ENCODE peak calls at places on chromosomes 7 and 10, in five cellular contexts. I is Peyer's patch, T is upper lobe of left lung, A is erythroblast, C is NB4. J is an unnamed sample.

GRCh38 chr10:47296941-47297340 is 3.1 kb upstream of the GDF10 start:
- DNase-seq in I (no peak), T (no peak), A (no peak), C (no peak), J (no peak)

GRCh38 chr10:79052311-79053080 is 16.3 kb upstream of the ZMIZ1 start:
- DNase-seq in I (peak), T (no peak), A (peak), C (no peak), J (no peak)

GRCh38 chr10:132646443-132647097 is 109.0 kb downstream of the INPP5A start:
- DNase-seq in I (peak), T (no peak), A (no peak), C (no peak), J (no peak)

GRCh38 chr10:9875353-9875752 is 1142.3 kb upstream of the CELF2 start:
- DNase-seq in I (no peak), T (no peak), A (no peak), C (no peak), J (no peak)

GRCh38 chr7:44867073-44867990 is 18.0 kb downstream of the PURB start:
- DNase-seq in I (no peak), T (no peak), A (peak), C (peak), J (peak)

GRCh38 chr10:122186822-122187810 is 84.0 kb upstream of the BTBD16 start:
- DNase-seq in I (no peak), T (no peak), A (no peak), C (peak), J (no peak)

GRCh38 chr10:30384791-30385201 is 35.7 kb upstream of the MTPAP start:
- DNase-seq in I (no peak), T (no peak), A (peak), C (peak), J (no peak)

GRCh38 chr7:114048386-114049235 is 129.8 kb upstream of the PPP1R3A start:
- DNase-seq in I (no peak), T (no peak), A (no peak), C (peak), J (peak)

GRCh38 chr10:61994404-61995031 is 93.0 kb downstream of the ARID5B start:
- DNase-seq in I (no peak), T (no peak), A (no peak), C (no peak), J (no peak)

GRCh38 chr7:26532490-26532889 is 240.8 kb downstream of the SNX10 start:
- DNase-seq in I (no peak), T (no peak), A (no peak), C (no peak), J (no peak)

GRCh38 chr10:102455893-102456471 is 4.6 kb upstream of the C10orf95 start:
- DNase-seq in I (no peak), T (no peak), A (peak), C (peak), J (no peak)

GRCh38 chr7:97959046-97959445 is 30.9 kb downstream of the OCM2 start:
- DNase-seq in I (no peak), T (peak), A (no peak), C (no peak), J (no peak)

GRCh38 chr10:33302188-33302829 is 32.2 kb downstream of the NRP1 start:
- DNase-seq in I (no peak), T (no peak), A (no peak), C (no peak), J (no peak)

GRCh38 chr10:8331387-8331786 is 276.9 kb downstream of the GATA3 start:
- DNase-seq in I (no peak), T (no peak), A (no peak), C (no peak), J (no peak)

GRCh38 chr7:150439926-150440325 is 10.5 kb upstream of the GIMAP8 start:
- DNase-seq in I (no peak), T (no peak), A (no peak), C (no peak), J (no peak)

GRCh38 chr10:52437205-52437646 is 123.1 kb downstream of the DKK1 start:
- DNase-seq in I (no peak), T (no peak), A (no peak), C (no peak), J (no peak)

GRCh38 chr10:103612462-103613365 is 119.2 kb downstream of the NEURL1 start:
- DNase-seq in I (no peak), T (no peak), A (no peak), C (no peak), J (peak)

GRCh38 chr10:34172936-34173533 is 642.1 kb downstream of the PARD3 start:
- DNase-seq in I (no peak), T (no peak), A (no peak), C (peak), J (no peak)

GRCh38 chr7:158264881-158265742 is 322.5 kb downstream of the PTPRN2 start:
- DNase-seq in I (no peak), T (peak), A (no peak), C (no peak), J (no peak)

GRCh38 chr7:158265743-158266080 is 321.9 kb downstream of the PTPRN2 start:
- DNase-seq in I (no peak), T (peak), A (no peak), C (no peak), J (no peak)

GRCh38 chr7:158267737-158268435 is 319.7 kb downstream of the PTPRN2 start:
- DNase-seq in I (no peak), T (peak), A (no peak), C (no peak), J (no peak)

GRCh38 chr7:158266817-158267736 is 320.5 kb downstream of the PTPRN2 start:
- DNase-seq in I (peak), T (peak), A (no peak), C (no peak), J (no peak)

DNA sequence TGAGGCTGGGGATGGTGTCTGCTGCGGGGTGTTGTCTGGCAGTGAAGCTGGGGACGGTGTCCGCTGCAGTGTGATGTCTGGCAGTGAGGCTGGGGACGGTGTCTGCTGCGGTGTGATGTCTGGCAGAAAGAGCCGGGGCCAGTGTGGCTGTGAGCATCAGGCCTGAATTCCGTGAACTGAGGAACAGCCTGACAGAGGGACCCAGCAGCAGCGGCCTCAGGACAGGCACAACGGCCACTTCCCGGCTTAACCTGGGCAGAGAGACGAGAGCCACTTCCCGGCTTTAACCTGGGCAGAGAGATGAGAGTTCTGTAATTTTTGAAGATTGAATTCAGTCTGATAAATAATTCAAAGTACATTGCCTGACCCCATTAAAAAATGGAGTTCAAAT is 321.2 kb downstream of the PTPRN2 start:
- DNase-seq in I (no peak), T (peak), A (no peak), C (no peak), J (no peak)
- TF ChIP-seq POLR2A in I (no peak), T (no peak), A (no peak), C (no peak), J (no peak)

GRCh38 chr7:91940171-91940570 is 491 bp upstream of the AKAP9 start:
- DNase-seq in I (peak), T (no peak), A (peak), C (peak), J (no peak)
- TF ChIP-seq POLR2A in I (no peak), T (no peak), A (no peak), C (no peak), J (no peak)

DNA sequence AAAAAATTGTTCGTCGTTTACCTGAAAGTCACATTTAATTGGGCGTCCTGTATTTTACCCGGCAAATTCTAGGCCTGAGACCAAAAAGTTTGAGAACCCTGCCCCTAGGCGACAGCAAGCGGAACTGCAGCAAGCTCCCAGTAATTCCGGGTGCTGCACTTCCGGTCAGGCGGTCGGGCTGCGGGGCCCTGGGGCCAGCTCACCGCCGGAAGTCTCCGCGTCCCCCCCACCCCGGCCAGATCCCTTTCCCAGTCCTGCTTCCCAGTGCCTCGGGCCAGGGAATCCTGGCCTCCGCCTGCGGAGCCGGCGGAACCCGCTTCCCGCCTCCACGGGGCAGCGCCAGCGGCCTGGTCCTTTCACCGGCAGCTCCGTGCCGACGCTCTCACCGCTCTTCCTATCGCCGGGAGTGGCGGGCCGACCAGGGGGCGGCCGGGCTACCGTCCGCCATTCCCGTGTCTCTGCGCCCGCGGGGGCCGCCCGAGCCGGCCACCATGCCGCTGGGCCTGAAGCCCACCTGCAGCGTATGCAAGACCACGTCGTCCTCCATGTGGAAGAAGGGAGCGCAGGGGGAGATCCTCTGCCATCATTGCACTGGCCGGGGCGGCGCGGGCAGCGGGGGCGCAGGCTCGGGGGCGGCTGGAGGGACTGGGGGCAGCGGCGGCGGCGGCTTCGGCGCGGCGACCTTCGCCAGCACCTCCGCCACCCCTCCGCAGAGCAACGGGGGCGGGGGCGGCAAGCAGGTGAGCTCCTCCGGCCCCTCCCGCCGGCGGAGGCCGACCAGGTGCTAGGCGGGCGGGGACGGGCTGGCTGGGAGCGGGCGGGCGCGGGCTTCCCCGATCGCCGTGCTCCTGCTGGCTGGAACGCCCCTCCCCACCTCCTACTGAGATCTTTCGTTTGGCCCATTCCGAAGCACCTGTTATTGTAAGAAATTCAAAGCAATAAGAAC is at the start of gene GATAD1:
- DNase-seq in I (peak), T (peak), A (peak), C (peak), J (peak)
- TF ChIP-seq POLR2A in I (peak), T (peak), A (peak), C (peak), J (peak)

DNA sequence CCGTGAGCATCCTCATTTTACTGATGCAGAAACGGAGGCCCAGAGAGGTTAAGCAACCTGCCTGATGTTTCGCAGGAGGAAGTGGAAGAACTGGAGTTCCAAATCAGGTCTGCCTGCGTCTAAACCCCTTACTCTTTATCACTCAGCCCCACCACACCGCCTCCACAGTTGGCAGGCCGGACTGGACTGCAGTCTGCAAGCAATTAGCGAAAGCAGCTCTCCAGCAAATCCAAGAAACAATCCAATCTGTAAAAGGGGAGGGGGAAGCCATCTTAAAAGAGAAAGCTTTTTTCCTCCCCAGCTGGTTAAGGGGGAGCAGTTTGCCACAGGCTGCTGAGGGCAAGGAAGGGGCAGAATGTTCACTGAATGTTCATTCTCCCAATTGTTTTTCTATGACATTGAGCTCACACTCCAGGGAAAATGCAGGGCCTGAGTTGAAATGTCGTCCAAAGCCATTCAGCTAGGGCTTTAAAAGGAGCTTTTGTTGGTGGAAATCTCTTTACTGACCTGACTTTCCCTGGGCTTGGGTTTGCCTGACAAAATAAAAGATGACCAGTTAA is 350.1 kb downstream of the RNLS start:
- DNase-seq in I (no peak), T (no peak), A (no peak), C (no peak), J (no peak)
- TF ChIP-seq POLR2A in I (no peak), T (no peak), A (no peak), C (no peak), J (no peak)

GRCh38 chr7:127587663-127588018 is 570 bp upstream of the ARF5 start:
- DNase-seq in I (no peak), T (peak), A (no peak), C (no peak), J (no peak)

GRCh38 chr7:127586346-127586745 is 950 bp upstream of the GCC1 start:
- DNase-seq in I (no peak), T (no peak), A (no peak), C (no peak), J (no peak)

GRCh38 chr7:127588697-127589482 is 679 bp downstream of the ARF5 start:
- DNase-seq in I (peak), T (peak), A (peak), C (peak), J (peak)

GRCh38 chr7:127589901-127590300 is 1.7 kb downstream of the ARF5 start:
- DNase-seq in I (no peak), T (no peak), A (no peak), C (no peak), J (no peak)

DNA sequence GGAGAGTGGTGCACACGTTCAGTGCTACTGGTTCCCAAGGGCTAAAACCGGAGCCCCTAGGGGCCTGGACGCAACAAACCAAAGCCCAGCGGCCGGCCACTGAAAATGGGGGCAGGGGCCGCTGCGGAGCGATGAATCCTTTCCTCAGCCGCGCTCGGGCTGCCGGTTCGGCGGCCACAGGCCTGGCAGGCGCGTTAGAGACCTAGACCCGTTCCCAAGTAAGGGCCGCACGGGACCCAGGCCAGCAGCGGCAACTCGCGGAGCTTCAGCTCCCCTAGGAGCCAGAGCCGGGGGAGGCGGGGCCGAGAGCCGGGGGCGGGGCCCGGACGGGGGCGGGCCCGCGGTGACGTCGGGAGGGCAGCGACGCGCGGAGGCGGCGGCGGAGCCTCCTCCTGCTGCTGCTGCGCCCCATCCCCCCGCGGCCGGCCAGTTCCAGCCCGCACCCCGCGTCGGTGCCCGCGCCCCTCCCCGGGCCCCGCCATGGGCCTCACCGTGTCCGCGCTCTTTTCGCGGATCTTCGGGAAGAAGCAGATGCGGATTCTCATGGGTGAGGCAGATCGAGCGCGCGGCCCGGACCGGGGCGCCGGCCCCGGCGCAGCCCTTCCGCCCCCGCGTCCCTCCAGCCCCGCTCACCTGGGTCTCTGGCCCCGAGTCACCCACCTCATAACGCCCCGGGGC is at the start of gene ARF5:
- DNase-seq in I (peak), T (peak), A (peak), C (peak), J (peak)
- TF ChIP-seq POLR2A in I (peak), T (no peak), A (peak), C (peak), J (peak)

GRCh38 chr7:32761451-32762320 is 129.9 kb downstream of the KBTBD2 start:
- DNase-seq in I (no peak), T (peak), A (peak), C (no peak), J (no peak)
- TF ChIP-seq POLR2A in I (no peak), T (no peak), A (no peak), C (no peak), J (no peak)

GRCh38 chr7:35037526-35038339 is 448 bp upstream of the DPY19L1 start:
- DNase-seq in I (peak), T (peak), A (peak), C (peak), J (peak)
- TF ChIP-seq POLR2A in I (peak), T (no peak), A (peak), C (peak), J (peak)